ENCODE peak calls at places on chromosomes 6 and 20, in seven cellular contexts. One of them, this sample, is unnamed.

GRCh38 chr6:159203304-159204005 is 34.3 kb downstream of the FNDC1 start:
- DNase-seq in stomach: no peak
- DNase-seq in prostate gland: no peak
- DNase-seq in K562: no peak
- DNase-seq in cardiac muscle cell: no peak
- DNase-seq in Peyer's patch: peak; percentile 50
- DNase-seq in HepG2: no peak
- DNase-seq in this sample: no peak

GRCh38 chr6:73652637-73653570 is 888 bp downstream of the SLC17A5 start:
- DNase-seq in cardiac muscle cell: peak; percentile 73
- DNase-seq in K562: peak; percentile 75
- DNase-seq in Peyer's patch: peak; percentile 87
- DNase-seq in prostate gland: peak; percentile 64
- DNase-seq in stomach: peak; percentile 54
- DNase-seq in HepG2: peak; percentile 80
- DNase-seq in this sample: peak; percentile 54

GRCh38 chr6:11976489-11976888 is 35.6 kb upstream of the HIVEP1 start:
- DNase-seq in stomach: no peak
- DNase-seq in HepG2: no peak
- DNase-seq in K562: no peak
- DNase-seq in Peyer's patch: no peak
- DNase-seq in cardiac muscle cell: no peak
- DNase-seq in prostate gland: no peak
- DNase-seq in this sample: no peak

GRCh38 chr20:48378976-48379670 is 448.7 kb downstream of the PREX1 start:
- DNase-seq in K562: no peak
- DNase-seq in cardiac muscle cell: no peak
- DNase-seq in prostate gland: no peak
- DNase-seq in Peyer's patch: no peak
- DNase-seq in HepG2: no peak
- DNase-seq in stomach: no peak
- DNase-seq in this sample: no peak

GRCh38 chr6:56909115-56909907 is 45.6 kb upstream of the BEND6 start:
- DNase-seq in stomach: no peak
- DNase-seq in HepG2: no peak
- DNase-seq in Peyer's patch: no peak
- DNase-seq in K562: no peak
- DNase-seq in cardiac muscle cell: no peak
- DNase-seq in prostate gland: no peak
- DNase-seq in this sample: no peak

GRCh38 chr20:50654899-50655298 is 36.4 kb downstream of the RIPOR3 start:
- DNase-seq in Peyer's patch: no peak
- DNase-seq in cardiac muscle cell: no peak
- DNase-seq in stomach: no peak
- DNase-seq in HepG2: no peak
- DNase-seq in prostate gland: no peak
- DNase-seq in K562: no peak
- DNase-seq in this sample: no peak

GRCh38 chr6:26205625-26206574 is 118.7 kb downstream of the HFE start:
- DNase-seq in HepG2: peak; percentile 51
- DNase-seq in prostate gland: no peak
- DNase-seq in Peyer's patch: no peak
- DNase-seq in K562: peak; percentile 67
- DNase-seq in cardiac muscle cell: no peak
- DNase-seq in stomach: no peak
- DNase-seq in this sample: no peak

GRCh38 chr20:20594171-20594530 is 118.3 kb downstream of the RALGAPA2 start:
- DNase-seq in prostate gland: no peak
- DNase-seq in HepG2: peak; percentile 39
- DNase-seq in Peyer's patch: no peak
- DNase-seq in stomach: no peak
- DNase-seq in K562: no peak
- DNase-seq in cardiac muscle cell: no peak
- DNase-seq in this sample: no peak

GRCh38 chr6:41682497-41682961 is 44.3 kb downstream of the MDFI start:
- DNase-seq in prostate gland: no peak
- DNase-seq in Peyer's patch: no peak
- DNase-seq in K562: no peak
- DNase-seq in HepG2: no peak
- DNase-seq in cardiac muscle cell: no peak
- DNase-seq in stomach: peak; percentile 59
- DNase-seq in this sample: no peak

GRCh38 chr6:31225735-31226134 is 46.2 kb downstream of the HLA-C start:
- DNase-seq in K562: no peak
- DNase-seq in Peyer's patch: no peak
- DNase-seq in HepG2: no peak
- DNase-seq in stomach: peak; percentile 57
- DNase-seq in prostate gland: peak; percentile 71
- DNase-seq in cardiac muscle cell: no peak
- DNase-seq in this sample: no peak

GRCh38 chr20:34843421-34843820 is 18.0 kb upstream of the NCOA6 start:
- DNase-seq in HepG2: no peak
- DNase-seq in K562: no peak
- DNase-seq in Peyer's patch: no peak
- DNase-seq in cardiac muscle cell: no peak
- DNase-seq in stomach: no peak
- DNase-seq in prostate gland: no peak
- DNase-seq in this sample: no peak

GRCh38 chr6:117451607-117452164 is 25.9 kb upstream of the ROS1 start:
- DNase-seq in K562: no peak
- DNase-seq in cardiac muscle cell: no peak
- DNase-seq in prostate gland: no peak
- DNase-seq in Peyer's patch: no peak
- DNase-seq in stomach: no peak
- DNase-seq in HepG2: no peak
- DNase-seq in this sample: no peak

GRCh38 chr20:50215101-50215500 is 24.5 kb downstream of the CEBPB start:
- DNase-seq in HepG2: no peak
- DNase-seq in Peyer's patch: no peak
- DNase-seq in prostate gland: no peak
- DNase-seq in cardiac muscle cell: peak; percentile 29
- DNase-seq in stomach: no peak
- DNase-seq in K562: no peak
- DNase-seq in this sample: no peak

GRCh38 chr6:78243519-78243918 is 590.7 kb downstream of the MEI4 start:
- DNase-seq in cardiac muscle cell: no peak
- DNase-seq in HepG2: no peak
- DNase-seq in Peyer's patch: no peak
- DNase-seq in prostate gland: no peak
- DNase-seq in stomach: no peak
- DNase-seq in K562: no peak
- DNase-seq in this sample: no peak

GRCh38 chr6:35368038-35368887 is 25.9 kb downstream of the PPARD start:
- DNase-seq in Peyer's patch: no peak
- DNase-seq in cardiac muscle cell: no peak
- DNase-seq in stomach: no peak
- DNase-seq in HepG2: peak; percentile 96
- DNase-seq in prostate gland: peak; percentile 10
- DNase-seq in K562: no peak
- DNase-seq in this sample: no peak

GRCh38 chr20:3203315-3204123 is 963 bp downstream of the DDRGK1 start:
- DNase-seq in Peyer's patch: peak; percentile 57
- DNase-seq in HepG2: peak; percentile 50
- DNase-seq in cardiac muscle cell: peak; percentile 20
- DNase-seq in prostate gland: no peak
- DNase-seq in stomach: peak; percentile 33
- DNase-seq in K562: peak; percentile 63
- DNase-seq in this sample: no peak

GRCh38 chr6:13484827-13485226 is 2.6 kb downstream of the GFOD1 start:
- DNase-seq in HepG2: no peak
- DNase-seq in K562: no peak
- DNase-seq in cardiac muscle cell: no peak
- DNase-seq in prostate gland: no peak
- DNase-seq in stomach: no peak
- DNase-seq in Peyer's patch: no peak
- DNase-seq in this sample: no peak

GRCh38 chr6:16130437-16130891 is 1.6 kb downstream of the MYLIP start:
- DNase-seq in HepG2: no peak
- DNase-seq in Peyer's patch: no peak
- DNase-seq in prostate gland: peak; percentile 12
- DNase-seq in cardiac muscle cell: peak; percentile 62
- DNase-seq in K562: no peak
- DNase-seq in stomach: no peak
- DNase-seq in this sample: no peak

GRCh38 chr6:137813308-137813707 is 53.8 kb upstream of the TNFAIP3 start:
- DNase-seq in cardiac muscle cell: no peak
- DNase-seq in K562: no peak
- DNase-seq in prostate gland: peak; percentile 65
- DNase-seq in Peyer's patch: no peak
- DNase-seq in HepG2: no peak
- DNase-seq in stomach: no peak
- DNase-seq in this sample: no peak

GRCh38 chr6:130865793-130866192 is 38.6 kb downstream of the SMLR1 start:
- DNase-seq in cardiac muscle cell: no peak
- DNase-seq in HepG2: no peak
- DNase-seq in prostate gland: no peak
- DNase-seq in K562: no peak
- DNase-seq in stomach: no peak
- DNase-seq in Peyer's patch: no peak
- DNase-seq in this sample: no peak
- H3K4me1 ChIP-seq in cardiac muscle cell: peaks cover 12% of the 10 kb centered on the region
- H3K4me1 ChIP-seq in HepG2: peaks cover 51% of the 10 kb centered on the region
- H3K4me1 ChIP-seq in prostate gland: no peaks in the 10 kb centered on the region
- H3K4me1 ChIP-seq in K562: no peaks in the 10 kb centered on the region
- H3K4me1 ChIP-seq in stomach: no peaks in the 10 kb centered on the region
- H3K4me1 ChIP-seq in Peyer's patch: no peaks in the 10 kb centered on the region
- H3K4me1 ChIP-seq in this sample: no peaks in the 10 kb centered on the region

GRCh38 chr6:2324166-2324953 is 79.0 kb upstream of the GMDS start:
- DNase-seq in Peyer's patch: no peak
- DNase-seq in stomach: no peak
- DNase-seq in K562: no peak
- DNase-seq in HepG2: no peak
- DNase-seq in cardiac muscle cell: no peak
- DNase-seq in prostate gland: no peak
- DNase-seq in this sample: no peak
- H3K9me3 ChIP-seq in Peyer's patch: peaks cover 22% of the 10 kb centered on the region
- H3K9me3 ChIP-seq in stomach: peaks cover 68% of the 10 kb centered on the region
- H3K9me3 ChIP-seq in K562: no peaks in the 10 kb centered on the region
- H3K9me3 ChIP-seq in HepG2: peaks cover 66% of the 10 kb centered on the region
- H3K9me3 ChIP-seq in cardiac muscle cell: no peaks in the 10 kb centered on the region
- H3K9me3 ChIP-seq in prostate gland: no peaks in the 10 kb centered on the region
- H3K9me3 ChIP-seq in this sample: peaks cover 81% of the 10 kb centered on the region

GRCh38 chr20:33570743-33571142 is 80.8 kb downstream of the CBFA2T2 start:
- DNase-seq in K562: no peak
- DNase-seq in stomach: no peak
- DNase-seq in cardiac muscle cell: peak; percentile 26
- DNase-seq in prostate gland: no peak
- DNase-seq in HepG2: no peak
- DNase-seq in Peyer's patch: no peak
- DNase-seq in this sample: no peak

GRCh38 chr20:33569290-33570094 is 79.6 kb downstream of the CBFA2T2 start:
- DNase-seq in Peyer's patch: no peak
- DNase-seq in stomach: no peak
- DNase-seq in HepG2: peak; percentile 66
- DNase-seq in K562: no peak
- DNase-seq in prostate gland: no peak
- DNase-seq in cardiac muscle cell: no peak
- DNase-seq in this sample: no peak

GRCh38 chr20:33578510-33578909 is 83.6 kb upstream of the C20orf144 start:
- DNase-seq in Peyer's patch: no peak
- DNase-seq in prostate gland: no peak
- DNase-seq in K562: no peak
- DNase-seq in stomach: no peak
- DNase-seq in cardiac muscle cell: no peak
- DNase-seq in HepG2: no peak
- DNase-seq in this sample: peak; percentile 21

GRCh38 chr20:33576432-33576883 is 85.7 kb upstream of the C20orf144 start:
- DNase-seq in stomach: peak; percentile 36
- DNase-seq in prostate gland: no peak
- DNase-seq in K562: no peak
- DNase-seq in Peyer's patch: no peak
- DNase-seq in cardiac muscle cell: no peak
- DNase-seq in HepG2: no peak
- DNase-seq in this sample: no peak

DNA sequence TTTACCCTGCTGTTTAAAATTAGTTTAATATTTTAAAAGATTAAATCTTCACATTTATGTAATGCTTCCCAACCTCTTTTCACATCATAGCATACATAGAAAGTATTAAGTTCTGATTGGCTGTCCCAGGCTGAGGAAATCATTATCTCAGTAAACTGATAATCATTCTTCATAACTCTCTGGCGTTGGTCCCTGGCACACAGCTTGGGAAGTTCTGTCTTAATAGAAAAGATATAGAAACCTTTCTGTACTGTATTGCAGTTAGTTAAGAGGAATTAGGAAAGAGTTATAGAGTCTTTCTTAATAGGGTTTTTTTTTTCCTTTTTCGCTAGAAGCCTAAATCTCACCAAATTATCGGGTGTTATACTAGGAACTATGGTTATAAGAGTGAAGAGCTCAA is 85.4 kb downstream of the CBFA2T2 start:
- DNase-seq in HepG2: no peak
- DNase-seq in K562: no peak
- DNase-seq in cardiac muscle cell: no peak
- DNase-seq in stomach: no peak
- DNase-seq in Peyer's patch: no peak
- DNase-seq in prostate gland: no peak
- DNase-seq in this sample: no peak
- H3K4me1 ChIP-seq in HepG2: peaks cover 14% of the 10 kb centered on the region
- H3K4me1 ChIP-seq in K562: no peaks in the 10 kb centered on the region
- H3K4me1 ChIP-seq in cardiac muscle cell: peaks cover 25% of the 10 kb centered on the region
- H3K4me1 ChIP-seq in stomach: peaks cover 40% of the 10 kb centered on the region
- H3K4me1 ChIP-seq in Peyer's patch: no peaks in the 10 kb centered on the region
- H3K4me1 ChIP-seq in prostate gland: no peaks in the 10 kb centered on the region
- H3K4me1 ChIP-seq in this sample: no peaks in the 10 kb centered on the region

GRCh38 chr20:62116558-62117361 is 5.5 kb upstream of the LSM14B start:
- DNase-seq in Peyer's patch: no peak
- DNase-seq in K562: no peak
- DNase-seq in HepG2: no peak
- DNase-seq in prostate gland: no peak
- DNase-seq in stomach: no peak
- DNase-seq in cardiac muscle cell: no peak
- DNase-seq in this sample: no peak

GRCh38 chr20:62112368-62112767 is 9.9 kb upstream of the LSM14B start:
- DNase-seq in K562: no peak
- DNase-seq in cardiac muscle cell: no peak
- DNase-seq in stomach: no peak
- DNase-seq in HepG2: no peak
- DNase-seq in Peyer's patch: no peak
- DNase-seq in prostate gland: no peak
- DNase-seq in this sample: no peak

GRCh38 chr20:62105592-62105991 is 16.7 kb upstream of the LSM14B start:
- DNase-seq in cardiac muscle cell: no peak
- DNase-seq in HepG2: no peak
- DNase-seq in Peyer's patch: no peak
- DNase-seq in K562: no peak
- DNase-seq in stomach: no peak
- DNase-seq in prostate gland: no peak
- DNase-seq in this sample: no peak

GRCh38 chr20:62114894-62115293 is 7.4 kb upstream of the LSM14B start:
- DNase-seq in prostate gland: no peak
- DNase-seq in cardiac muscle cell: no peak
- DNase-seq in K562: no peak
- DNase-seq in Peyer's patch: no peak
- DNase-seq in stomach: no peak
- DNase-seq in HepG2: no peak
- DNase-seq in this sample: no peak

DNA sequence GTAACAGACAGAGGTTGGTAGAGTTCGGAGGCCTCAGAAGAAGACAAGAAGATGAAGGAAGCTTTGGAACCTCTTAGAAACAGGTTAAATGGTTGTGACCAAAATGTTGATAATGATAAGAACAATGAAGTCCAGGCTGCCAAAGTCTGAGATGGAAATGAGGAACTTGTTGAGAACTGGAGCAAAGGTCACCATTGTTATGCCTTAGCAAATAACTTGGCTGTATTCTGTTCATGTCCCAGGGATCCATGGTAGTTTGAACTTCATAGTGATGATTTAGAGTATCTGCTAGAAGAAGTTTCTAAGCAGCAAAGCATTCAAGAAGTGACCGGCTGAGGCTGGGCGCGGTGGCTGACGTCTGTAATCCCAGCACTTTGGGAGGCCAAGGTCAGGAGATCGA is 11.1 kb upstream of the LSM14B start:
- DNase-seq in HepG2: no peak
- DNase-seq in cardiac muscle cell: no peak
- DNase-seq in Peyer's patch: no peak
- DNase-seq in K562: no peak
- DNase-seq in stomach: no peak
- DNase-seq in prostate gland: no peak
- DNase-seq in this sample: no peak
- H3K9me3 ChIP-seq in HepG2: peaks cover 40% of the 10 kb centered on the region
- H3K9me3 ChIP-seq in cardiac muscle cell: no peaks in the 10 kb centered on the region
- H3K9me3 ChIP-seq in Peyer's patch: peaks cover 56% of the 10 kb centered on the region
- H3K9me3 ChIP-seq in K562: peaks cover 5% of the 10 kb centered on the region
- H3K9me3 ChIP-seq in stomach: peaks cover 83% of the 10 kb centered on the region
- H3K9me3 ChIP-seq in prostate gland: no peaks in the 10 kb centered on the region
- H3K9me3 ChIP-seq in this sample: peaks cover 43% of the 10 kb centered on the region

This sample was measured in heart right ventricle.